ENCODE peak calls at places on chromosomes 3 and 15, in seven cellular contexts. V is HCEC 1CT, F is occipital lobe, R is hepatocyte, G is heart right ventricle, Y is endothelial cell, X is OCI-LY7. I is an unnamed sample.
A peak's percentile ranks its signal among the peaks of the same experiment; 100 is the strongest.

GRCh38 chr3:42714151-42714852 is 11.7 kb upstream of the HHATL start:
- DNase-seq in V (no peak), F (no peak), R (no peak), G (no peak), Y (no peak), X (no peak), I (no peak)

GRCh38 chr3:146152841-146153240 is 8.1 kb downstream of the PLOD2 start:
- DNase-seq in V (no peak), F (no peak), R (no peak), G (no peak), Y (no peak), X (no peak), I (no peak)

GRCh38 chr3:13114811-13115615 is 41.8 kb upstream of the IQSEC1 start:
- DNase-seq in V (no peak), F (no peak), R (no peak), G (no peak), Y (no peak), X (no peak), I (no peak)

GRCh38 chr15:80789296-80789695 is 10.1 kb downstream of the CEMIP start:
- DNase-seq in V (peak; percentile 56), F (no peak), R (no peak), G (no peak), Y (no peak), X (no peak), I (peak; percentile 17)

GRCh38 chr3:42799376-42799775 is 4.9 kb downstream of the HIGD1A start:
- DNase-seq in V (no peak), F (no peak), R (no peak), G (no peak), Y (no peak), X (no peak), I (no peak)

GRCh38 chr15:74383695-74384565 is 16.5 kb upstream of the CYP11A1 start:
- DNase-seq in V (peak; percentile 25), F (no peak), R (peak; percentile 50), G (no peak), Y (no peak), X (peak; percentile 68), I (peak; percentile 40)

GRCh38 chr3:175009294-175009693 is 150.2 kb downstream of the NAALADL2 start:
- DNase-seq in V (no peak), F (no peak), R (no peak), G (no peak), Y (no peak), X (no peak), I (no peak)

GRCh38 chr3:30453364-30454039 is 152.9 kb upstream of the TGFBR2 start:
- DNase-seq in V (no peak), F (no peak), R (no peak), G (no peak), Y (no peak), X (no peak), I (no peak)

GRCh38 chr3:39809181-39809994 is at the start of gene MYRIP:
- DNase-seq in V (no peak), F (peak; percentile 62), R (peak; percentile 86), G (peak; percentile 60), Y (peak; percentile 75), X (no peak), I (no peak)

GRCh38 chr3:131033480-131034080 is 6.9 kb downstream of the NEK11 start:
- DNase-seq in V (peak; percentile 38), F (no peak), R (peak; percentile 45), G (no peak), Y (peak; percentile 47), X (peak; percentile 55), I (peak; percentile 48)

GRCh38 chr15:72685301-72685924 is 569 bp downstream of the HIGD2B start:
- DNase-seq in V (no peak), F (no peak), R (peak; percentile 3), G (no peak), Y (no peak), X (no peak), I (no peak)

GRCh38 chr3:127524300-127524896 is 66.1 kb downstream of the TPRA1 start:
- DNase-seq in V (no peak), F (no peak), R (no peak), G (no peak), Y (no peak), X (no peak), I (no peak)

GRCh38 chr3:57094606-57095005 is 34.1 kb downstream of the SPATA12 start:
- DNase-seq in V (no peak), F (no peak), R (no peak), G (no peak), Y (no peak), X (no peak), I (no peak)

GRCh38 chr3:194617827-194618226 is 15.4 kb downstream of the TMEM44 start:
- DNase-seq in V (no peak), F (no peak), R (no peak), G (no peak), Y (no peak), X (no peak), I (no peak)

GRCh38 chr3:46947981-46948791 is 28.4 kb downstream of the CCDC12 start:
- DNase-seq in V (no peak), F (no peak), R (peak; percentile 91), G (no peak), Y (no peak), X (no peak), I (no peak)

GRCh38 chr15:83206971-83207621 is 527 bp downstream of the HDGFL3 start:
- DNase-seq in V (peak; percentile 35), F (no peak), R (peak; percentile 72), G (peak; percentile 51), Y (peak; percentile 63), X (peak; percentile 49), I (no peak)

GRCh38 chr3:83523470-83524073 is 1435.2 kb upstream of the CADM2 start:
- DNase-seq in V (no peak), F (no peak), R (peak; percentile 78), G (no peak), Y (peak; percentile 66), X (peak; percentile 57), I (no peak)

GRCh38 chr3:156681003-156681402 is 6.6 kb downstream of the TIPARP start:
- DNase-seq in V (peak; percentile 73), F (no peak), R (peak; percentile 73), G (no peak), Y (peak; percentile 13), X (no peak), I (peak; percentile 86)

GRCh38 chr3:181691951-181692849 is 19.5 kb upstream of the SOX2 start:
- DNase-seq in V (no peak), F (no peak), R (no peak), G (no peak), Y (no peak), X (no peak), I (no peak)

GRCh38 chr3:154552338-154552737 is 122.3 kb upstream of the GPR149 start:
- DNase-seq in V (peak; percentile 34), F (no peak), R (no peak), G (no peak), Y (peak; percentile 7), X (peak; percentile 10), I (no peak)

GRCh38 chr15:93052090-93052892 is 36.7 kb downstream of the RGMA start:
- DNase-seq in V (no peak), F (no peak), R (no peak), G (no peak), Y (no peak), X (peak; percentile 35), I (no peak)

GRCh38 chr3:117873236-117873635 is 1161.4 kb downstream of the IGSF11 start:
- DNase-seq in V (no peak), F (peak; percentile 26), R (peak; percentile 49), G (peak; percentile 12), Y (no peak), X (no peak), I (no peak)

GRCh38 chr15:51368751-51369450 is 27.4 kb downstream of the GLDN start:
- DNase-seq in V (peak; percentile 93), F (no peak), R (no peak), G (no peak), Y (no peak), X (no peak), I (peak; percentile 65)

GRCh38 chr3:58059349-58060321 is 51.4 kb downstream of the FLNB start:
- DNase-seq in V (peak; percentile 98), F (no peak), R (peak; percentile 88), G (no peak), Y (no peak), X (no peak), I (peak; percentile 94)

GRCh38 chr3:109927161-109927560 is 589.8 kb upstream of the DPPA4 start:
- DNase-seq in V (peak; percentile 99), F (no peak), R (peak; percentile 50), G (no peak), Y (no peak), X (no peak), I (peak; percentile 94)

GRCh38 chr3:56573501-56573900 is 16.5 kb downstream of the CCDC66 start:
- DNase-seq in V (no peak), F (no peak), R (no peak), G (no peak), Y (no peak), X (no peak), I (no peak)

GRCh38 chr3:62835594-62836236 is 39.5 kb downstream of the CADPS start:
- DNase-seq in V (no peak), F (no peak), R (no peak), G (no peak), Y (no peak), X (no peak), I (no peak)

GRCh38 chr15:96324192-96324895 is 6.2 kb upstream of the NR2F2 start:
- DNase-seq in V (no peak), F (no peak), R (no peak), G (no peak), Y (no peak), X (no peak), I (no peak)

GRCh38 chr3:173411288-173412064 is 13.9 kb downstream of the NLGN1 start:
- DNase-seq in V (peak; percentile 20), F (peak; percentile 11), R (peak; percentile 60), G (no peak), Y (peak; percentile 23), X (peak; percentile 1), I (peak; percentile 50)

GRCh38 chr3:171526869-171527268 is 66.7 kb upstream of the TNIK start:
- DNase-seq in V (peak; percentile 90), F (no peak), R (no peak), G (no peak), Y (no peak), X (no peak), I (peak; percentile 74)

GRCh38 chr3:183515968-183516851 is 39.3 kb downstream of the KLHL6 start:
- DNase-seq in V (no peak), F (no peak), R (no peak), G (no peak), Y (no peak), X (peak; percentile 93), I (no peak)

GRCh38 chr3:139764936-139765335 is 87.2 kb upstream of the NMNAT3 start:
- DNase-seq in V (peak; percentile 61), F (no peak), R (no peak), G (no peak), Y (no peak), X (no peak), I (peak; percentile 7)

GRCh38 chr3:81581966-81582599 is 179.4 kb downstream of the GBE1 start:
- DNase-seq in V (peak; percentile 28), F (no peak), R (peak; percentile 55), G (no peak), Y (peak; percentile 41), X (peak; percentile 34), I (peak; percentile 35)

GRCh38 chr3:107600784-107601183 is 78.0 kb downstream of the BBX start:
- DNase-seq in V (no peak), F (no peak), R (no peak), G (no peak), Y (no peak), X (no peak), I (no peak)

GRCh38 chr15:89366656-89367393 is 32.2 kb upstream of the POLG start:
- DNase-seq in V (no peak), F (no peak), R (no peak), G (no peak), Y (no peak), X (no peak), I (no peak)